ENCODE peak calls at places on chromosomes 7 and 10, in seven cellular contexts. One of them, this sample, is unnamed.

GRCh38 chr10:101969496-101969895 is 86.5 kb downstream of the ARMH3 start:
- DNase-seq in right lobe of liver: no peak
- DNase-seq in dorsolateral prefrontal cortex: no peak
- DNase-seq in body of pancreas: no peak
- DNase-seq in OCI-LY7: peak
- DNase-seq in Peyer's patch: no peak
- DNase-seq in neural progenitor cell: no peak
- DNase-seq in this sample: no peak

GRCh38 chr7:31858051-31858450 is 171.0 kb downstream of the PPP1R17 start:
- DNase-seq in right lobe of liver: no peak
- DNase-seq in dorsolateral prefrontal cortex: no peak
- DNase-seq in body of pancreas: no peak
- DNase-seq in OCI-LY7: no peak
- DNase-seq in Peyer's patch: no peak
- DNase-seq in neural progenitor cell: no peak
- DNase-seq in this sample: no peak

GRCh38 chr10:33559105-33559504 is 224.6 kb upstream of the NRP1 start:
- DNase-seq in right lobe of liver: no peak
- DNase-seq in dorsolateral prefrontal cortex: no peak
- DNase-seq in body of pancreas: no peak
- DNase-seq in OCI-LY7: no peak
- DNase-seq in Peyer's patch: no peak
- DNase-seq in neural progenitor cell: no peak
- DNase-seq in this sample: peak

GRCh38 chr7:155534691-155535090 is 11.7 kb downstream of the CNPY1 start:
- DNase-seq in right lobe of liver: no peak
- DNase-seq in dorsolateral prefrontal cortex: no peak
- DNase-seq in body of pancreas: no peak
- DNase-seq in OCI-LY7: no peak
- DNase-seq in Peyer's patch: no peak
- DNase-seq in neural progenitor cell: no peak
- DNase-seq in this sample: no peak

GRCh38 chr7:103915958-103916357 is 73.5 kb downstream of the RELN start:
- DNase-seq in right lobe of liver: no peak
- DNase-seq in dorsolateral prefrontal cortex: no peak
- DNase-seq in body of pancreas: no peak
- DNase-seq in OCI-LY7: no peak
- DNase-seq in Peyer's patch: no peak
- DNase-seq in neural progenitor cell: no peak
- DNase-seq in this sample: no peak

GRCh38 chr10:86440874-86441838 is 74.6 kb upstream of the GRID1 start:
- DNase-seq in right lobe of liver: no peak
- DNase-seq in dorsolateral prefrontal cortex: no peak
- DNase-seq in body of pancreas: no peak
- DNase-seq in OCI-LY7: no peak
- DNase-seq in Peyer's patch: no peak
- DNase-seq in neural progenitor cell: no peak
- DNase-seq in this sample: no peak

GRCh38 chr10:66888237-66888636 is 37.6 kb upstream of the LRRTM3 start:
- DNase-seq in right lobe of liver: no peak
- DNase-seq in dorsolateral prefrontal cortex: no peak
- DNase-seq in body of pancreas: no peak
- DNase-seq in OCI-LY7: no peak
- DNase-seq in Peyer's patch: no peak
- DNase-seq in neural progenitor cell: no peak
- DNase-seq in this sample: no peak

GRCh38 chr7:46613116-46613515 is 692.0 kb upstream of the IGFBP3 start:
- DNase-seq in right lobe of liver: no peak
- DNase-seq in dorsolateral prefrontal cortex: no peak
- DNase-seq in body of pancreas: no peak
- DNase-seq in OCI-LY7: no peak
- DNase-seq in Peyer's patch: no peak
- DNase-seq in neural progenitor cell: no peak
- DNase-seq in this sample: no peak

GRCh38 chr10:118737594-118738302 is 17.0 kb downstream of the CACUL1 start:
- DNase-seq in right lobe of liver: no peak
- DNase-seq in dorsolateral prefrontal cortex: no peak
- DNase-seq in body of pancreas: no peak
- DNase-seq in OCI-LY7: no peak
- DNase-seq in Peyer's patch: no peak
- DNase-seq in neural progenitor cell: no peak
- DNase-seq in this sample: no peak

GRCh38 chr10:100562806-100563293 is 27.1 kb downstream of the HIF1AN start:
- DNase-seq in right lobe of liver: peak
- DNase-seq in dorsolateral prefrontal cortex: no peak
- DNase-seq in body of pancreas: peak
- DNase-seq in OCI-LY7: no peak
- DNase-seq in Peyer's patch: no peak
- DNase-seq in neural progenitor cell: peak
- DNase-seq in this sample: no peak

GRCh38 chr7:92988051-92988450 is 129.7 kb downstream of the SAMD9 start:
- DNase-seq in right lobe of liver: no peak
- DNase-seq in dorsolateral prefrontal cortex: no peak
- DNase-seq in body of pancreas: no peak
- DNase-seq in OCI-LY7: no peak
- DNase-seq in Peyer's patch: no peak
- DNase-seq in neural progenitor cell: peak
- DNase-seq in this sample: no peak

GRCh38 chr7:131080754-131081153 is 246.9 kb upstream of the MKLN1 start:
- DNase-seq in right lobe of liver: no peak
- DNase-seq in dorsolateral prefrontal cortex: no peak
- DNase-seq in body of pancreas: no peak
- DNase-seq in OCI-LY7: no peak
- DNase-seq in Peyer's patch: no peak
- DNase-seq in neural progenitor cell: no peak
- DNase-seq in this sample: no peak

GRCh38 chr7:124020060-124020459 is 12.8 kb downstream of the TMEM229A start:
- DNase-seq in right lobe of liver: no peak
- DNase-seq in dorsolateral prefrontal cortex: no peak
- DNase-seq in body of pancreas: no peak
- DNase-seq in OCI-LY7: no peak
- DNase-seq in Peyer's patch: no peak
- DNase-seq in neural progenitor cell: no peak
- DNase-seq in this sample: no peak

GRCh38 chr10:1733720-1734119 is 3.6 kb downstream of the ADARB2 start:
- DNase-seq in right lobe of liver: no peak
- DNase-seq in dorsolateral prefrontal cortex: no peak
- DNase-seq in body of pancreas: no peak
- DNase-seq in OCI-LY7: no peak
- DNase-seq in Peyer's patch: no peak
- DNase-seq in neural progenitor cell: no peak
- DNase-seq in this sample: no peak

GRCh38 chr7:50657341-50657873 is 92.2 kb upstream of the DDC start:
- DNase-seq in right lobe of liver: no peak
- DNase-seq in dorsolateral prefrontal cortex: peak
- DNase-seq in body of pancreas: peak
- DNase-seq in OCI-LY7: no peak
- DNase-seq in Peyer's patch: peak
- DNase-seq in neural progenitor cell: no peak
- DNase-seq in this sample: peak

GRCh38 chr10:36280886-36281499 is 638.9 kb upstream of the FZD8 start:
- DNase-seq in right lobe of liver: no peak
- DNase-seq in dorsolateral prefrontal cortex: no peak
- DNase-seq in body of pancreas: no peak
- DNase-seq in OCI-LY7: no peak
- DNase-seq in Peyer's patch: no peak
- DNase-seq in neural progenitor cell: no peak
- DNase-seq in this sample: no peak

GRCh38 chr10:91049961-91050360 is 129.1 kb upstream of the ANKRD1 start:
- DNase-seq in right lobe of liver: no peak
- DNase-seq in dorsolateral prefrontal cortex: no peak
- DNase-seq in body of pancreas: no peak
- DNase-seq in OCI-LY7: no peak
- DNase-seq in Peyer's patch: no peak
- DNase-seq in neural progenitor cell: no peak
- DNase-seq in this sample: no peak

GRCh38 chr7:157282141-157282801 is 54.5 kb upstream of the DNAJB6 start:
- DNase-seq in right lobe of liver: no peak
- DNase-seq in dorsolateral prefrontal cortex: no peak
- DNase-seq in body of pancreas: no peak
- DNase-seq in OCI-LY7: no peak
- DNase-seq in Peyer's patch: peak
- DNase-seq in neural progenitor cell: no peak
- DNase-seq in this sample: no peak

GRCh38 chr7:14048889-14049288 is 59.4 kb upstream of the ETV1 start:
- DNase-seq in right lobe of liver: no peak
- DNase-seq in dorsolateral prefrontal cortex: no peak
- DNase-seq in body of pancreas: no peak
- DNase-seq in OCI-LY7: no peak
- DNase-seq in Peyer's patch: no peak
- DNase-seq in neural progenitor cell: no peak
- DNase-seq in this sample: no peak

GRCh38 chr7:127582361-127582760 is 3.0 kb downstream of the GCC1 start:
- DNase-seq in right lobe of liver: peak
- DNase-seq in dorsolateral prefrontal cortex: no peak
- DNase-seq in body of pancreas: peak
- DNase-seq in OCI-LY7: no peak
- DNase-seq in Peyer's patch: no peak
- DNase-seq in neural progenitor cell: no peak
- DNase-seq in this sample: peak
- H3K4me3 ChIP-seq in right lobe of liver: no peak
- H3K4me3 ChIP-seq in dorsolateral prefrontal cortex: peak
- H3K4me3 ChIP-seq in body of pancreas: no peak
- H3K4me3 ChIP-seq in OCI-LY7: no peak
- H3K4me3 ChIP-seq in Peyer's patch: no peak
- H3K4me3 ChIP-seq in neural progenitor cell: no peak
- H3K4me3 ChIP-seq in this sample: peak

GRCh38 chr10:123930340-123931001 is 38.9 kb upstream of the CPXM2 start:
- DNase-seq in right lobe of liver: no peak
- DNase-seq in dorsolateral prefrontal cortex: no peak
- DNase-seq in body of pancreas: no peak
- DNase-seq in OCI-LY7: no peak
- DNase-seq in Peyer's patch: no peak
- DNase-seq in neural progenitor cell: no peak
- DNase-seq in this sample: no peak
- H3K27ac ChIP-seq in right lobe of liver: no peak
- H3K27ac ChIP-seq in dorsolateral prefrontal cortex: no peak
- H3K27ac ChIP-seq in body of pancreas: no peak
- H3K27ac ChIP-seq in OCI-LY7: no peak
- H3K27ac ChIP-seq in Peyer's patch: no peak
- H3K27ac ChIP-seq in neural progenitor cell: no peak
- H3K27ac ChIP-seq in this sample: no peak

DNA sequence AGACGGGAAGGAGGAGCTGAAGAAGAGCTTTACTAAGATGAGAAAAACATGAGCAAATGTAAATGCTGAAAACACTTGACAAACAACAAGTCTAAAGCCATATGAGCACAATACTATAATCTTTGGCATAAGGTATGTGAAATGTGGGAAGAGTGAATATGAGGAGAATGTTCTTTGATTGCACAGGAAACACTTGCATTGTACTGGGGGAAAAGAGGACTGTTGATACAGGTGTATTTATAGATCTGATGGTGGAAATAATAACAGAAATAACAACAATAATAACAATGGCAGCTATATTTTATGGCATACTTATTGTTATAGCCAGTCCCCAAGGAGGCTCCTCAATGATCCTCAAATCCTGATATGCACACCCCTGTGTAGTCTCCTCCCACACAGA is 23.0 kb downstream of the ARHGAP12 start:
- DNase-seq in right lobe of liver: no peak
- DNase-seq in dorsolateral prefrontal cortex: no peak
- DNase-seq in body of pancreas: no peak
- DNase-seq in OCI-LY7: no peak
- DNase-seq in Peyer's patch: no peak
- DNase-seq in neural progenitor cell: no peak
- DNase-seq in this sample: no peak
- TF ChIP-seq CTCF in right lobe of liver: no peak
- TF ChIP-seq CTCF in dorsolateral prefrontal cortex: no peak
- TF ChIP-seq CTCF in body of pancreas: no peak
- TF ChIP-seq CTCF in OCI-LY7: no peak
- TF ChIP-seq CTCF in Peyer's patch: no peak
- TF ChIP-seq CTCF in neural progenitor cell: no peak
- TF ChIP-seq CTCF in this sample: no peak

DNA sequence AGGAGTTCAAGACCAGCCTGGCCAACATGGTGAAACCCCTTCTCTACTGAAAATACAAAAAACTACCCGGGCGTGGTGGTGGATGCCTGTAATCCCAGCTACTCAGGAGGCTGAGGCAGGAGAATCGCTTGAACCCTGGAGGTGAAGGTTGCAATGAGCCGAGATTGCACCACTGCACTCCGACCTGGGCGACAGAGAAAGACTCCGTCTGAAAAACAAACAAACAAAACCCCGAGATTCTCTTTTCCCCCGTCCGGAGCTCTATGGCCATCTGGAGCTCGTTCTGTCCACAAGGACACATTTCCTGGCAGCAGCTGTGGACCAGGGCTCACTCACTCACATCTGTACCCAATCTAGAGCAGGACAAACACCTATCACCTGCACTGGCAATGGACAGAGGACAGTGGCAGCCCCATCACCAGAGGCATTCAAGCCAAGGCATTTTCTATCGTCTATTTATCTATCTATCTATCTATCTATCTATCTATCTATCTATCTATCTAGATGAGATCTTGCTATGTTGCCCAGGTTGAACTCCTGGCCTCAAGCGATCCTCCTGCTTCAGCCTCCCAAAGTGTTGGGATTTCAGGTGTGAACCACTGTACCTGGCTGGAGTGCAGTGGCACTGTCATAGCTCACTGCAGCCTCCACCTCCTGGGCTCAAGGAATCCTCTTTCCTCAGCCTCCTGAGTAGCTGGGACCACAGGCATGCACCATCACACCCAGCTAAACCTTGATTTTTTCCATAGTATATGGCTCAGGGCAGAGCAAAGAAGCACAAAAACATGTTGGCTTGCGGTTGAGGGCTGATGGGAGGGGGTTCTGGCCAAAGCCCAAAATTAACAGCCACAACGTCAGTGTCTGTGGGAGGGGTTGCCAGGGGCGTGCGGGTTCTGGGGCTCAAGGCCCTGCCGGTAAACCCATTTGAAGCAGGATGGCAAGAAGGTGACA is 167.2 kb upstream of the TNRC18 start:
- DNase-seq in right lobe of liver: no peak
- DNase-seq in dorsolateral prefrontal cortex: no peak
- DNase-seq in body of pancreas: no peak
- DNase-seq in OCI-LY7: no peak
- DNase-seq in Peyer's patch: no peak
- DNase-seq in neural progenitor cell: no peak
- DNase-seq in this sample: no peak
- H3K4me3 ChIP-seq in right lobe of liver: no peak
- H3K4me3 ChIP-seq in dorsolateral prefrontal cortex: no peak
- H3K4me3 ChIP-seq in body of pancreas: no peak
- H3K4me3 ChIP-seq in OCI-LY7: no peak
- H3K4me3 ChIP-seq in Peyer's patch: no peak
- H3K4me3 ChIP-seq in neural progenitor cell: no peak
- H3K4me3 ChIP-seq in this sample: no peak